ENCODE peak calls at places on chromosome 14, in four cellular contexts. One of them, this sample, is unnamed.

GRCh38 chr14:90704362-90705051 is 111.7 kb downstream of the TTC7B start:
- DNase-seq in upper lobe of right lung: no peak
- DNase-seq in CD8-positive, alpha-beta memory T cell: no peak
- DNase-seq in right cardiac atrium: no peak
- DNase-seq in this sample: no peak

GRCh38 chr14:106694638-106695393 is 1168.4 kb downstream of the TMEM121 start:
- DNase-seq in CD8-positive, alpha-beta memory T cell: peak; percentile 51
- DNase-seq in upper lobe of right lung: no peak
- DNase-seq in right cardiac atrium: peak; percentile 68
- DNase-seq in this sample: no peak

GRCh38 chr14:102320671-102321455 is 1.3 kb downstream of the ZNF839 start:
- DNase-seq in upper lobe of right lung: no peak
- DNase-seq in CD8-positive, alpha-beta memory T cell: no peak
- DNase-seq in right cardiac atrium: no peak
- DNase-seq in this sample: no peak

GRCh38 chr14:35682802-35683201 is 126.3 kb downstream of the RALGAPA1 start:
- DNase-seq in CD8-positive, alpha-beta memory T cell: no peak
- DNase-seq in upper lobe of right lung: no peak
- DNase-seq in right cardiac atrium: no peak
- DNase-seq in this sample: peak; percentile 47

GRCh38 chr14:77646907-77647306 is 30.5 kb upstream of the SPTLC2 start:
- DNase-seq in CD8-positive, alpha-beta memory T cell: no peak
- DNase-seq in right cardiac atrium: no peak
- DNase-seq in upper lobe of right lung: no peak
- DNase-seq in this sample: no peak

GRCh38 chr14:28494196-28494595 is 272.4 kb upstream of the FOXG1 start:
- DNase-seq in upper lobe of right lung: no peak
- DNase-seq in CD8-positive, alpha-beta memory T cell: no peak
- DNase-seq in right cardiac atrium: no peak
- DNase-seq in this sample: no peak

GRCh38 chr14:70032447-70032846 is 153.2 kb downstream of the SMOC1 start:
- DNase-seq in upper lobe of right lung: no peak
- DNase-seq in CD8-positive, alpha-beta memory T cell: no peak
- DNase-seq in right cardiac atrium: no peak
- DNase-seq in this sample: no peak

GRCh38 chr14:53295985-53296582 is 143.0 kb upstream of the DDHD1 start:
- DNase-seq in right cardiac atrium: no peak
- DNase-seq in upper lobe of right lung: no peak
- DNase-seq in CD8-positive, alpha-beta memory T cell: no peak
- DNase-seq in this sample: no peak

GRCh38 chr14:90658541-90658967 is 157.7 kb downstream of the TTC7B start:
- DNase-seq in CD8-positive, alpha-beta memory T cell: no peak
- DNase-seq in right cardiac atrium: no peak
- DNase-seq in upper lobe of right lung: no peak
- DNase-seq in this sample: no peak

GRCh38 chr14:39229222-39229543 is 4.5 kb upstream of the MIA2 start:
- DNase-seq in CD8-positive, alpha-beta memory T cell: peak; percentile 38
- DNase-seq in right cardiac atrium: no peak
- DNase-seq in upper lobe of right lung: no peak
- DNase-seq in this sample: no peak

GRCh38 chr14:89509891-89510290 is 92.9 kb upstream of the FOXN3 start:
- DNase-seq in right cardiac atrium: no peak
- DNase-seq in CD8-positive, alpha-beta memory T cell: no peak
- DNase-seq in upper lobe of right lung: no peak
- DNase-seq in this sample: no peak

GRCh38 chr14:104135121-104135903 is 3.1 kb upstream of the KIF26A start:
- DNase-seq in upper lobe of right lung: peak; percentile 65
- DNase-seq in CD8-positive, alpha-beta memory T cell: no peak
- DNase-seq in right cardiac atrium: peak; percentile 66
- DNase-seq in this sample: no peak

GRCh38 chr14:82724296-82724695 is 1190.6 kb upstream of the SEL1L start:
- DNase-seq in right cardiac atrium: no peak
- DNase-seq in CD8-positive, alpha-beta memory T cell: no peak
- DNase-seq in upper lobe of right lung: no peak
- DNase-seq in this sample: no peak

GRCh38 chr14:27573018-27573417 is 975.2 kb upstream of the NOVA1 start:
- DNase-seq in CD8-positive, alpha-beta memory T cell: no peak
- DNase-seq in upper lobe of right lung: no peak
- DNase-seq in right cardiac atrium: no peak
- DNase-seq in this sample: no peak

GRCh38 chr14:50772361-50772760 is 58.6 kb downstream of the NIN start:
- DNase-seq in upper lobe of right lung: no peak
- DNase-seq in right cardiac atrium: no peak
- DNase-seq in CD8-positive, alpha-beta memory T cell: no peak
- DNase-seq in this sample: no peak

GRCh38 chr14:33309081-33309480 is 370.4 kb downstream of the NPAS3 start:
- DNase-seq in CD8-positive, alpha-beta memory T cell: no peak
- DNase-seq in right cardiac atrium: no peak
- DNase-seq in upper lobe of right lung: no peak
- DNase-seq in this sample: no peak

GRCh38 chr14:33943484-33943883 is 7.4 kb downstream of the EGLN3 start:
- DNase-seq in right cardiac atrium: no peak
- DNase-seq in CD8-positive, alpha-beta memory T cell: no peak
- DNase-seq in upper lobe of right lung: no peak
- DNase-seq in this sample: no peak

GRCh38 chr14:54343276-54344121 is 53.3 kb upstream of the CDKN3 start:
- DNase-seq in upper lobe of right lung: no peak
- DNase-seq in right cardiac atrium: peak; percentile 58
- DNase-seq in CD8-positive, alpha-beta memory T cell: no peak
- DNase-seq in this sample: no peak

GRCh38 chr14:64806202-64806861 is 73.4 kb downstream of the SPTB start:
- DNase-seq in right cardiac atrium: peak; percentile 28
- DNase-seq in upper lobe of right lung: peak; percentile 64
- DNase-seq in CD8-positive, alpha-beta memory T cell: no peak
- DNase-seq in this sample: peak; percentile 81

GRCh38 chr14:92549853-92550244 is 36.3 kb downstream of the RIN3 start:
- DNase-seq in CD8-positive, alpha-beta memory T cell: no peak
- DNase-seq in right cardiac atrium: peak; percentile 90
- DNase-seq in upper lobe of right lung: no peak
- DNase-seq in this sample: no peak

GRCh38 chr14:34302654-34303053 is 159.4 kb downstream of the SPTSSA start:
- DNase-seq in right cardiac atrium: no peak
- DNase-seq in CD8-positive, alpha-beta memory T cell: no peak
- DNase-seq in upper lobe of right lung: no peak
- DNase-seq in this sample: no peak

GRCh38 chr14:37197421-37198272 is at the start of gene MIPOL1:
- DNase-seq in upper lobe of right lung: peak; percentile 93
- DNase-seq in right cardiac atrium: peak; percentile 95
- DNase-seq in CD8-positive, alpha-beta memory T cell: no peak
- DNase-seq in this sample: peak; percentile 61

GRCh38 chr14:94598816-94599655 is 13.2 kb upstream of the SERPINA3 start:
- DNase-seq in right cardiac atrium: peak; percentile 69
- DNase-seq in CD8-positive, alpha-beta memory T cell: no peak
- DNase-seq in upper lobe of right lung: no peak
- DNase-seq in this sample: peak; percentile 98

GRCh38 chr14:63504628-63505027 is 38.5 kb downstream of the PPP2R5E start:
- DNase-seq in CD8-positive, alpha-beta memory T cell: no peak
- DNase-seq in right cardiac atrium: no peak
- DNase-seq in upper lobe of right lung: no peak
- DNase-seq in this sample: no peak

GRCh38 chr14:96205059-96205993 is 687 bp downstream of the BDKRB2 start:
- DNase-seq in upper lobe of right lung: no peak
- DNase-seq in right cardiac atrium: no peak
- DNase-seq in CD8-positive, alpha-beta memory T cell: no peak
- DNase-seq in this sample: no peak

GRCh38 chr14:100868621-100869370 is 34.7 kb downstream of the RTL1 start:
- DNase-seq in CD8-positive, alpha-beta memory T cell: no peak
- DNase-seq in right cardiac atrium: no peak
- DNase-seq in upper lobe of right lung: peak; percentile 40
- DNase-seq in this sample: no peak

GRCh38 chr14:92785601-92786426 is 8.3 kb upstream of the GOLGA5 start:
- DNase-seq in right cardiac atrium: peak; percentile 86
- DNase-seq in CD8-positive, alpha-beta memory T cell: no peak
- DNase-seq in upper lobe of right lung: no peak
- DNase-seq in this sample: no peak

GRCh38 chr14:50943943-50944646 is at the start of gene PYGL:
- DNase-seq in right cardiac atrium: peak; percentile 94
- DNase-seq in CD8-positive, alpha-beta memory T cell: no peak
- DNase-seq in upper lobe of right lung: peak; percentile 92
- DNase-seq in this sample: no peak

GRCh38 chr14:101474563-101475467 is 86.5 kb upstream of the DIO3 start:
- DNase-seq in right cardiac atrium: no peak
- DNase-seq in CD8-positive, alpha-beta memory T cell: no peak
- DNase-seq in upper lobe of right lung: peak; percentile 41
- DNase-seq in this sample: no peak

GRCh38 chr14:100281286-100282082 is 24.8 kb downstream of the SLC25A29 start:
- DNase-seq in upper lobe of right lung: peak; percentile 73
- DNase-seq in CD8-positive, alpha-beta memory T cell: no peak
- DNase-seq in right cardiac atrium: no peak
- DNase-seq in this sample: no peak

GRCh38 chr14:21520718-21521117 is 5.4 kb downstream of the SALL2 start:
- DNase-seq in right cardiac atrium: no peak
- DNase-seq in upper lobe of right lung: no peak
- DNase-seq in CD8-positive, alpha-beta memory T cell: no peak
- DNase-seq in this sample: no peak

GRCh38 chr14:90675399-90675798 is 140.8 kb downstream of the TTC7B start:
- DNase-seq in CD8-positive, alpha-beta memory T cell: no peak
- DNase-seq in upper lobe of right lung: no peak
- DNase-seq in right cardiac atrium: no peak
- DNase-seq in this sample: no peak

GRCh38 chr14:103072595-103073366 is 11.2 kb upstream of the LBHD2 start:
- DNase-seq in right cardiac atrium: peak; percentile 42
- DNase-seq in upper lobe of right lung: peak; percentile 58
- DNase-seq in CD8-positive, alpha-beta memory T cell: no peak
- DNase-seq in this sample: peak; percentile 88

DNA sequence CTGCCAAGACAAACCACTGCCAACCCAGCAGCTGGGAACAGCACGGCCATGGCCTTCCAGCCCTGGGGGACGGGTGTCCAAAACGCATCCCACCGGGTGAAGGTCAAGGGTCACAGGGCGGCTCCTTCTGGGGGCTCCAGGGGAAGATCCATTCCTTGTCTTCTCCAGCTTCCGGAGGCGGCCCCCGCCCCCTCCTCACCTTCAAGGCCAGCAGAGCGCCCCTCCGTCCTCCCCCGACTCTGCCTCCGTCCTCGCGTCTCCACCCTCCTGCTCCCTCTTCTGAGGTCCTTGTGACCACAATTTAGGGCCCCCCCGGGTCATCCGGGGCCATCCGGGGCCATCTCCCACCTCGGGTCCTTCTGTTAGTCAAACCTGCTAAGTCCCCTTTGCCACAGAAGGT is 3.9 kb upstream of the NUDT14 start:
- DNase-seq in right cardiac atrium: no peak
- DNase-seq in upper lobe of right lung: no peak
- DNase-seq in CD8-positive, alpha-beta memory T cell: no peak
- DNase-seq in this sample: no peak
- H3K27me3 ChIP-seq in right cardiac atrium: no peaks in the 10 kb centered on the region
- H3K27me3 ChIP-seq in upper lobe of right lung: peaks cover 5% of the 10 kb centered on the region
- H3K27me3 ChIP-seq in CD8-positive, alpha-beta memory T cell: no peaks in the 10 kb centered on the region
- H3K27me3 ChIP-seq in this sample: peaks cover 20% of the 10 kb centered on the region

DNA sequence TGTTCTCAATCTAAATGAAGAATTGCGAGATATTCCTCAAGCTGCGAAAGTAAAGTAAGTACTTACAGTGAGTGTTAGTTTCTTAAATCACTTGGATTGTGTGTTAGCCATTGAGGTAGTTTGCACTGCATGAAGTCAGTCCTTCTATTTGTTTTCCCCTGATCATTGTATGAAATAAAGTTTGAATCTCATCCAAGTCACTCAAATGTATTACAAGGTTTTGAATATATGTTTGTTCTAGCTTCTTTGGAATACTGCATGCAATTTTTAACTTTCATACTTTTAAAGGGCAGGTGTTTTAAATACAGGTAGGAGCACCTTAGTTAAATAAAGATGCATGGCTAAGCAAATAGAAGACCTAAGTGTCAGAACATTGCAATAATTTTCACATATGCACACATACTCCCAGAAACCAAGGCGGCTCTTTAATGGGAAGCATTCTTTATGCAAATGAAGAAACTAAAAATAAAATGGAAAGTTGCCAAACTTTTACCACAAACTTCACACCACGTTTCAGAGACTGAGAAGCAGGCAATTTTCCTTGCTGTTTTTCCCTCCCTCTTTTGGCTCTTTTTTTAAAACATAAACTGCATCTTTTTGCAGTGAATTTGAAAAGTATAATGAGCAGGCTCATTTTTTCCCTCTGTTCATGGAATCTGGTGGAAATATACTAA is 105.6 kb downstream of the GPR135 start:
- DNase-seq in upper lobe of right lung: no peak
- DNase-seq in CD8-positive, alpha-beta memory T cell: no peak
- DNase-seq in right cardiac atrium: no peak
- DNase-seq in this sample: no peak
- H3K4me3 ChIP-seq in upper lobe of right lung: no peak overlapping the region
- H3K4me3 ChIP-seq in CD8-positive, alpha-beta memory T cell: no peak overlapping the region
- H3K4me3 ChIP-seq in right cardiac atrium: no peak overlapping the region
- H3K4me3 ChIP-seq in this sample: no peak overlapping the region

DNA sequence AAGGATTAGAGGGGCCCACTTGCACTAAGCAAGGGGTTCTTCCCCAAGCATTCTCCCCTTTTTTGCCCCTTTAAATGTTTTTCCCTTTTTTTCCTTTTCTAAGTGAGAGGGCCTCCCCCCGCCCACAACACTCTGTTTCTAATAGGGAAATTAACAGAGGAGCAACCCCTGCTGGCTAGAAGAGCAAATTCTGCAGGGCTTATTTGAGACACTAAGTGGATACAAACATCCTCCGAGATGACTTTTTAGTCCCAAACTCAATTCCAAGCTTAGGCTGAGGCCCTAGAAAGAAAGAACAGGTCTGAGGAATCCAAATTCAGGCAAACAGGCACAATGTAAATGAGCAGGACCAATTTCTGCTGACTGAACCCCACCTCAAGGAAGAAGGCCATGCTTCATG is 138.9 kb downstream of the GPR65 start:
- DNase-seq in right cardiac atrium: no peak
- DNase-seq in CD8-positive, alpha-beta memory T cell: no peak
- DNase-seq in upper lobe of right lung: no peak
- DNase-seq in this sample: no peak
- H3K27me3 ChIP-seq in right cardiac atrium: no peaks in the 10 kb centered on the region
- H3K27me3 ChIP-seq in CD8-positive, alpha-beta memory T cell: no peaks in the 10 kb centered on the region
- H3K27me3 ChIP-seq in upper lobe of right lung: no peaks in the 10 kb centered on the region
- H3K27me3 ChIP-seq in this sample: no peaks in the 10 kb centered on the region

DNA sequence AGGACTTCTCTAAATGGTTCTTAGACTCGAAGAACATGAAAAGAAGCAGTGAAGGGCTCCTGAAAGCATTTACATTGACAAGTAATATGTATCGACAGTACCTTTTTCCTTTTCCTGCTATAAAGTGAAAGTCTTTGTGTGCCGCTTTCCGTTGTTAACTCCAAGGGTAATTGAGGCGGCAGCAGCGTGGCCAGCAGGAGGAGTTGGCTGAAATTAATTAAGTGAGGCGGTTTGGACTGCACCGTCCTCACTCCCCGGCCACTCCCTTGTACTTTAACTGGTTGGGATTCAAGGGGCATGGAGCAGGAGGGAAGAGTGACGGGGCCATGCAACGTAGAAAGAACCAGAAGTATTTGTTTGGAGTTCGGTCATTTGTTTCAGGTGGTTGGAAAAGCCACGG is 34.3 kb upstream of the OTX2 start:
- DNase-seq in upper lobe of right lung: no peak
- DNase-seq in right cardiac atrium: no peak
- DNase-seq in CD8-positive, alpha-beta memory T cell: no peak
- DNase-seq in this sample: no peak
- H3K4me3 ChIP-seq in upper lobe of right lung: no peak overlapping the region
- H3K4me3 ChIP-seq in right cardiac atrium: no peak overlapping the region
- H3K4me3 ChIP-seq in CD8-positive, alpha-beta memory T cell: no peak overlapping the region
- H3K4me3 ChIP-seq in this sample: no peak overlapping the region